ENCODE peak calls at places on chromosomes 12 and 14, in nine cellular contexts. S is A673, O is hepatocyte, F is IMR-90, J is kidney, M is thoracic aorta, V is neural progenitor cell, H is GM23338, L is lower lobe of right lung. I is an unnamed sample. For H3K4me1, the result is how much of the 10 kb centered on the place peaks cover.

GRCh38 chr12:116474331-116474730 is 84.8 kb upstream of the MAP1LC3B2 start:
- DNase-seq in S (no peak), O (no peak), F (no peak), J (no peak), M (no peak), V (no peak), H (no peak), L (no peak), I (no peak)

GRCh38 chr14:22190411-22191191 is 398.4 kb downstream of the DAD1 start:
- DNase-seq in S (no peak), O (peak), F (peak), J (no peak), M (no peak), V (no peak), H (no peak), L (no peak), I (peak)

GRCh38 chr14:54547583-54547982 is 19.3 kb upstream of the SAMD4A start:
- DNase-seq in S (no peak), O (no peak), F (no peak), J (no peak), M (no peak), V (no peak), H (no peak), L (no peak), I (no peak)

GRCh38 chr14:73241481-73242165 is 4.3 kb downstream of the PAPLN start:
- DNase-seq in S (no peak), O (no peak), F (no peak), J (peak), M (no peak), V (no peak), H (peak), L (no peak), I (peak)

GRCh38 chr12:53944907-53945847 is 6.5 kb downstream of the HOXC13 start:
- DNase-seq in S (no peak), O (no peak), F (no peak), J (no peak), M (no peak), V (no peak), H (peak), L (no peak), I (no peak)

GRCh38 chr14:69619007-69619406 is 7.6 kb downstream of the SUSD6 start:
- DNase-seq in S (no peak), O (no peak), F (no peak), J (no peak), M (no peak), V (no peak), H (no peak), L (no peak), I (no peak)

GRCh38 chr12:103495158-103495782 is 498 bp downstream of the C12orf42 start:
- DNase-seq in S (peak), O (peak), F (no peak), J (peak), M (no peak), V (peak), H (peak), L (peak), I (no peak)

GRCh38 chr12:28065374-28065773 is 92.8 kb upstream of the PTHLH start:
- DNase-seq in S (no peak), O (no peak), F (no peak), J (no peak), M (no peak), V (no peak), H (no peak), L (no peak), I (no peak)

GRCh38 chr12:49028666-49029275 is 10.2 kb upstream of the PRKAG1 start:
- DNase-seq in S (no peak), O (no peak), F (no peak), J (peak), M (no peak), V (no peak), H (no peak), L (no peak), I (no peak)

GRCh38 chr14:100296106-100296651 is 10.1 kb downstream of the SLC25A29 start:
- DNase-seq in S (no peak), O (no peak), F (no peak), J (peak), M (no peak), V (no peak), H (no peak), L (peak), I (no peak)

GRCh38 chr14:89508863-89509262 is 91.8 kb upstream of the FOXN3 start:
- DNase-seq in S (no peak), O (no peak), F (no peak), J (no peak), M (no peak), V (no peak), H (no peak), L (no peak), I (no peak)

GRCh38 chr14:47722929-47723693 is 47.7 kb upstream of the MDGA2 start:
- DNase-seq in S (no peak), O (no peak), F (no peak), J (no peak), M (no peak), V (no peak), H (no peak), L (no peak), I (no peak)

GRCh38 chr14:21300892-21301291 is 21.0 kb downstream of the RPGRIP1 start:
- DNase-seq in S (peak), O (peak), F (no peak), J (no peak), M (no peak), V (peak), H (peak), L (peak), I (no peak)

GRCh38 chr14:100765991-100766390 is 39.3 kb downstream of the DLK1 start:
- DNase-seq in S (no peak), O (no peak), F (no peak), J (no peak), M (no peak), V (no peak), H (no peak), L (no peak), I (no peak)

GRCh38 chr14:31166271-31166561 is 41.4 kb downstream of the HECTD1 start:
- DNase-seq in S (no peak), O (no peak), F (no peak), J (no peak), M (no peak), V (no peak), H (no peak), L (no peak), I (no peak)

GRCh38 chr12:112303004-112303403 is 79.2 kb downstream of the HECTD4 start:
- DNase-seq in S (no peak), O (peak), F (peak), J (no peak), M (no peak), V (no peak), H (no peak), L (no peak), I (peak)

GRCh38 chr12:10027311-10028099 is 3.0 kb upstream of the CLEC9A start:
- DNase-seq in S (peak), O (no peak), F (peak), J (no peak), M (no peak), V (no peak), H (no peak), L (no peak), I (no peak)

GRCh38 chr14:93160353-93160801 is 24.3 kb downstream of the MOAP1 start:
- DNase-seq in S (peak), O (peak), F (no peak), J (peak), M (no peak), V (peak), H (peak), L (no peak), I (no peak)

GRCh38 chr14:64826845-64827244 is 52.9 kb downstream of the SPTB start:
- DNase-seq in S (no peak), O (no peak), F (no peak), J (no peak), M (no peak), V (no peak), H (no peak), L (no peak), I (no peak)

DNA sequence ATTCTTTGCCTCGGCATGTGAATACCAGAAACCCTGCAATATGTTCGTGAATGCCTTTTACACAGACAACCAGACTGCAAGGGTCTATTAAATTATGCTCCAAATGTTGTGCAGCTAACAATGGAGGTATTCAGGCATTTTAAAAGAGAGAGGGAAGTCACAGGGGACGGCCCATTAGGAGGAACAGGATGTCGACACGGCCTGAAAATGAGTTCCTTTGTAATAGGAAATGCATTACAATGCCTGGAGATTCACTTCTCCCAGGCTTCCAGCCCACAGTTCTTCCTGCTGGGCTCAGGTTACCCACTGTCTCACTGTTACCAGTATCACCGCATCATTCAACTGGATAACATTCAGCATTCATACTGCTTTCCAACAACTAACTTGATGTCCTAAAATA is 2.5 kb downstream of the DUSP6 start:
- DNase-seq in S (peak), O (no peak), F (peak), J (no peak), M (no peak), V (peak), H (peak), L (no peak), I (peak)
- H3K4me1 ChIP-seq in S (under half), O (under half), F (under half), J (under half), M (under half), V (half or more), H (under half), L (under half), I (under half)

GRCh38 chr12:5984873-5985272 is 39.8 kb upstream of the ANO2 start:
- DNase-seq in S (no peak), O (no peak), F (no peak), J (no peak), M (no peak), V (no peak), H (no peak), L (no peak), I (no peak)
- H3K4me1 ChIP-seq in S (under half), O (under half), F (under half), J (under half), M (under half), V (under half), H (under half), L (under half), I (under half)

GRCh38 chr12:51958542-51958941 is 7.0 kb downstream of the ACVR1B start:
- DNase-seq in S (no peak), O (no peak), F (no peak), J (no peak), M (no peak), V (no peak), H (no peak), L (no peak), I (no peak)
- H3K4me1 ChIP-seq in S (under half), O (half or more), F (under half), J (half or more), M (under half), V (under half), H (under half), L (half or more), I (under half)

DNA sequence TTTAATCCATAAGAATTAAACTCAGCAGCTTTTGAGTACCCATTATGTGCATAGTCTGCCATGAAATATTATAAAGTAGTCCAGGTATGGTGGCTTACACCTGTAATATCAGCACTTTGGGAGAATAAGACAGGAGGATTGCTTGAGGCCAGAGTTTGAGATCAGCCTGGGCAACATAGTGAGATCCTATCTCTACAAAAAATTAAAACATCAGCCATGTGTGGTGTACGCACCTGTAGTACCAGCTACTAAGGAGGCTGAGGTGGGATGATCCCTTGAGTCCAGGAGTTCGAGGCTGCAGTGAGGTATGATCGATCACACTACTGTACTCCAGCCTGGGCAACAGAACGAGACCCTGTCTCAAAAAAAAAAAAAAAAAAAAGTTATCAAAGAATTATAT is 15.3 kb downstream of the MARK3 start:
- DNase-seq in S (no peak), O (no peak), F (no peak), J (no peak), M (no peak), V (no peak), H (no peak), L (no peak), I (no peak)
- H3K4me1 ChIP-seq in S (half or more), O (under half), F (under half), J (under half), M (half or more), V (under half), H (under half), L (half or more), I (half or more)

I was measured in PC-9.